ENCODE peak calls at places on chromosomes 7 and 10, in six cellular contexts. Q is activated CD8-positive, alpha-beta memory T cell treated with anti-CD3 and anti-CD28 coated beads, Interleukin-2, amount 10 ng/mL, durations not matched to agents 7 days and 5 days; M is activated naive CD8-positive, alpha-beta T cell treated with anti-CD3 and anti-CD28 coated beads, Interleukin-2, amount 50 U/mL, for 24 hours; S is activated CD8-positive, alpha-beta T cell treated with anti-CD3 and anti-CD28 coated beads for 36 hours; T is activated naive CD4-positive, alpha-beta T cell treated with anti-CD3 and anti-CD28 coated beads, Interleukin-2, amount 50 U/mL, for 72 hours; J is Panc1. I is an unnamed sample.

GRCh38 chr10:68154211-68154497 is 44.9 kb downstream of the MYPN start:
- ATAC-seq in M (no peak), Q (no peak), T (no peak), S (no peak), J (peak; percentile 40), I (peak; percentile 50)

GRCh38 chr7:133310232-133310852 is 57.5 kb downstream of the EXOC4 start:
- ATAC-seq in M (no peak), S (no peak), Q (no peak), T (no peak), J (no peak), I (no peak)

GRCh38 chr10:73647211-73647874 is 6.1 kb upstream of the MYOZ1 start:
- ATAC-seq in T (peak; percentile 38), J (no peak), M (no peak), Q (no peak), S (peak; percentile 31), I (peak; percentile 80)

GRCh38 chr10:103197177-103197576 is 4.1 kb upstream of the NT5C2 start:
- ATAC-seq in T (peak; percentile 80), M (peak; percentile 80), S (peak; percentile 55), J (no peak), Q (no peak), I (peak; percentile 55)

GRCh38 chr10:102621418-102622325 is 22.6 kb upstream of the TRIM8 start:
- ATAC-seq in J (peak; percentile 11), Q (no peak), T (no peak), M (no peak), S (no peak), I (no peak)

GRCh38 chr10:109914966-109915365 is 8.3 kb downstream of the XPNPEP1 start:
- ATAC-seq in T (peak; percentile 95), S (peak; percentile 87), M (peak; percentile 93), J (peak; percentile 63), Q (peak; percentile 76), I (peak; percentile 86)

GRCh38 chr10:113565364-113565763 is 12.5 kb downstream of the HABP2 start:
- ATAC-seq in J (no peak), Q (no peak), T (no peak), S (no peak), M (no peak), I (no peak)

GRCh38 chr7:45595809-45596664 is 21.9 kb downstream of the ADCY1 start:
- ATAC-seq in T (no peak), J (no peak), M (no peak), Q (no peak), S (no peak), I (no peak)

GRCh38 chr10:96450514-96451207 is 63.1 kb downstream of the TLL2 start:
- ATAC-seq in T (no peak), S (no peak), J (no peak), Q (no peak), M (no peak), I (no peak)

GRCh38 chr10:24255115-24255895 is 46.4 kb downstream of the KIAA1217 start:
- ATAC-seq in J (no peak), M (no peak), S (no peak), Q (no peak), T (no peak), I (peak; percentile 39)

GRCh38 chr10:33570495-33570894 is 236.0 kb upstream of the NRP1 start:
- ATAC-seq in M (no peak), T (no peak), Q (no peak), J (no peak), S (no peak), I (no peak)

GRCh38 chr7:17557305-17557704 is 258.9 kb downstream of the AHR start:
- ATAC-seq in M (no peak), S (no peak), T (no peak), Q (no peak), J (no peak), I (no peak)

GRCh38 chr7:12711124-12711523 is 23.7 kb downstream of the ARL4A start:
- ATAC-seq in M (no peak), Q (no peak), J (no peak), T (no peak), S (no peak), I (no peak)

I was measured in SK-N-SH treated with all-trans-retinoic acid at 6 μM for 48 hours.